ENCODE peak calls at places on chromosomes 6 and 20, in four cellular contexts. X is stimulated activated CD4-positive, alpha-beta T cell treated with anti-CD3 and anti-CD28 coated beads, Interleukin-2, amount 100 ng/mL, for 24 hours; V is H4; D is astrocyte of the spinal cord. I is an unnamed sample.

GRCh38 chr6:44439270-44440045 is 52.0 kb downstream of the CDC5L start:
- DNase-seq in V (peak; percentile 67), X (no peak), D (peak; percentile 74), I (no peak)

GRCh38 chr20:59571151-59571550 is 33.2 kb upstream of the PHACTR3 start:
- DNase-seq in D (no peak), X (no peak), V (no peak), I (no peak)

GRCh38 chr20:64156136-64156885 is 7.9 kb upstream of the MYT1 start:
- DNase-seq in V (no peak), D (no peak), X (no peak), I (no peak)

GRCh38 chr6:104253236-104253635 is 606.5 kb downstream of the HACE1 start:
- DNase-seq in D (no peak), X (no peak), V (no peak), I (no peak)

GRCh38 chr20:37804584-37805566 is 98.1 kb upstream of the VSTM2L start:
- DNase-seq in V (no peak), D (no peak), X (no peak), I (no peak)

GRCh38 chr20:18724788-18725476 is 88.7 kb upstream of the SCP2D1 start:
- DNase-seq in V (no peak), X (no peak), D (no peak), I (no peak)

GRCh38 chr6:4914412-4915159 is 89.3 kb downstream of the RPP40 start:
- DNase-seq in X (no peak), V (no peak), D (peak; percentile 48), I (no peak)

GRCh38 chr20:18545566-18545965 is 21.7 kb upstream of the SMIM26 start:
- DNase-seq in V (no peak), D (no peak), X (no peak), I (no peak)

GRCh38 chr6:134520181-134521115 is 202.5 kb upstream of the SGK1 start:
- DNase-seq in V (no peak), D (peak; percentile 52), X (no peak), I (no peak)

GRCh38 chr6:5157744-5158143 is 72.6 kb downstream of the PPP1R3G start:
- DNase-seq in V (no peak), X (no peak), D (no peak), I (no peak)

I was measured in foreskin melanocyte.